ENCODE peak calls at places on chromosomes 16 and 17, in four cellular contexts. Q, P, B and E are unnamed samples.

GRCh38 chr17:36475346-36475970 is 11.0 kb upstream of the ZNHIT3 start:
- DNase-seq in Q (no peak), P (no peak), B (no peak), E (no peak)

GRCh38 chr16:982152-983043 is 828 bp downstream of the SOX8 start:
- DNase-seq in Q (no peak), P (no peak), B (no peak), E (no peak)

GRCh38 chr16:55048745-55049144 is 118.1 kb downstream of the IRX5 start:
- DNase-seq in Q (no peak), P (no peak), B (no peak), E (no peak)

GRCh38 chr17:65515959-65516948 is 45.2 kb downstream of the AXIN2 start:
- DNase-seq in Q (peak), P (no peak), B (no peak), E (peak)

GRCh38 chr16:49484454-49484853 is 110.8 kb downstream of the C16orf78 start:
- DNase-seq in Q (no peak), P (no peak), B (no peak), E (no peak)

GRCh38 chr16:28974007-28974436 is 556 bp upstream of the SPNS1 start:
- DNase-seq in Q (peak), P (peak), B (peak), E (peak)

GRCh38 chr16:30113711-30114333 is 485 bp upstream of the GDPD3 start:
- DNase-seq in Q (no peak), P (no peak), B (no peak), E (no peak)

GRCh38 chr16:24609740-24610420 is 70.5 kb downstream of the RBBP6 start:
- DNase-seq in Q (peak), P (no peak), B (no peak), E (peak)

GRCh38 chr16:78434401-78434800 is 334.9 kb downstream of the WWOX start:
- DNase-seq in Q (no peak), P (no peak), B (no peak), E (peak)

GRCh38 chr17:76691379-76692191 is 19.2 kb downstream of the MXRA7 start:
- DNase-seq in Q (no peak), P (no peak), B (no peak), E (no peak)

GRCh38 chr17:6257339-6257738 is 177.6 kb downstream of the AIPL1 start:
- DNase-seq in Q (peak), P (no peak), B (no peak), E (peak)

GRCh38 chr17:68437979-68438877 is 19.1 kb downstream of the WIPI1 start:
- DNase-seq in Q (no peak), P (no peak), B (peak), E (no peak)

GRCh38 chr17:40554646-40555295 is 10.5 kb downstream of the CCR7 start:
- DNase-seq in Q (no peak), P (no peak), B (no peak), E (no peak)
- H3K4me3 ChIP-seq in Q (no peak), P (no peak), B (no peak), E (no peak)

GRCh38 chr16:79838860-79839259 is 238.3 kb upstream of the MAF start:
- DNase-seq in Q (no peak), P (no peak), B (no peak), E (no peak)
- H3K4me3 ChIP-seq in Q (no peak), P (no peak), B (no peak), E (no peak)

DNA sequence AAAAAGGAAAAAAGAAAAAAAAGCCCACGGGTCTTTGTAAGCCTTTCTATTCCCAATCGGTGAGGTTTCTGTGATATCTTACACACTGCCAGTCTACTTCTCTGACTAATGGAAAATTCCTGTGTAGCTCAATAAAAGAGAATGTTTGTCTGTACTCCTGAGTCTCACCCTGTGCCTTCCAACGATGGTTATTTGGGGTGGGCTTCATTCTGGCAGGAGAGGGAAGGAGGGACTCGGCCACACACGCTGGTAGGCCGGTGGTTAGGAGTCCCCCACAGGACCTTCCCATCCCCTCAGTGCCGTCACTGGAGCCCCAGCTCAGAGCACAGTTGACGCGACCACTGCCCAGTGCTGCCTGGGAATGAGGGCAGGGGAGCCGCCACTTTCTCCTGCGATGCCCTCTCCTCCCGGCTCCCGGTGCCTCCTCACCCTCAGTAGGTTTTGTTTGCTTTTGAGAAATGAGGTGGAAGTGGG is 68.0 kb downstream of the AMFR start:
- DNase-seq in Q (peak), P (no peak), B (no peak), E (no peak)
- H3K4me3 ChIP-seq in Q (peak), P (peak), B (no peak), E (peak)

DNA sequence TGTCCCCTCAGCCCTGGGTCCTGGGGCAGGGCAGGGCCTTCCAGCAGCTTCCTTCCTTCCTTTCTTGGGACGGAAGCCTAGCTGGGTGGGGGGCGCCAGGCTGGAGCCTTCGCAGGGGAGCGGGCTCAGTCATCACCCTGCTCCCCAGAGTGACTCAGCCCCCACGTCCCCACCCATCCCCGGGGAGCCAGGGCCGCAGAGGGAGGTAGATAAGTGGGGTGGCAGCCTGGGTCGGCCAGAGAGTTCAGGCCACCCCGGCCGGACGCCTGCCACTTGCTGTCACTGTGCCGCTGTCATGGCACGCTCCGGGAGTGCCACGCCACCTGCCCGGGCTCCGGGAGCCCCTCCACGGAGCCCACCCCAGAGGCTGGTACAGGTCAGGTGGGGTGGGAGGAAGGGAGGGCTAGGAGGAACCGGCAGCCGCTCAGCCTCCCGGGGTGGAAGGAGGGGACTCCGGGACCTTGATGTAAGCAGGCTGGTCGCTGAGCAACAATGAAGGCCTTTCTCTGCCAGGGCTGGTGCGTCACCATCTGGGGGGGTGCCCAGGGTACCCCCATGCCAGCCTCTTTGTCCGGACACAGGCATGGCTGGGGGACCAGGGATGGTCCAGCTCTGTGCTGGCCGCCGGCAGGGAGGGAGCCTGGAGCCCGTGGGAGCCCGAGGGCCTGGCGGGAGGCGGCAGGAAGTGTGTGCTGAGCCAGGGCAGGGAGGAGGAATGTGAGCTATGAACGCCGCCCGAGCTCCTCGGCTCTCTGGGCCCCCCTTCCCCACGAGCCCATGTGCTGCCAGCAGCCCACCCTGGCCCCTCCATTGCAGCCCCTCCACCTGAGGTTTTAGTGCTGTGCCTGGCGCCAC is 6.6 kb downstream of the NHERF2 start:
- DNase-seq in Q (peak), P (peak), B (no peak), E (no peak)
- H3K4me3 ChIP-seq in Q (peak), P (peak), B (no peak), E (no peak)

DNA sequence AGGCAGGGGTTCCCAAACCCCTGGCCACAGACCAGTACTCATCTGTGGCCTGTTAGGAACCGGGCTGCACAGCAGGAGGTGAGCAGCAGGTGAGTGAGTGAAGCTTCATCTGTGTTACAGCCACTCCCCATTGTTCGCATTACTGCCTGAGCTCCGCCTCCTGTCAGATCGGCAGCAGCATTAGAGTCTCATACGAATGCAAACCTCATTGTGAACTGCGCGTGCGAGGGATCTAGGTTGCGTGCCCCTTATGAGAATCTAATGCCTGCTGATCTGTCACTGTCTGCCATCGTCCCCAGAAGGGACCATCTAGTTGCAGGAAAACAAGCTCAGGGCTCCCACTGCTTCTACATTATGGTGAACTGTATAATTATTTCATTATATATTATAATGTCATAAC is 25.1 kb upstream of the RMI2 start:
- DNase-seq in Q (no peak), P (no peak), B (no peak), E (no peak)
- H3K4me3 ChIP-seq in Q (no peak), P (no peak), B (no peak), E (no peak)

DNA sequence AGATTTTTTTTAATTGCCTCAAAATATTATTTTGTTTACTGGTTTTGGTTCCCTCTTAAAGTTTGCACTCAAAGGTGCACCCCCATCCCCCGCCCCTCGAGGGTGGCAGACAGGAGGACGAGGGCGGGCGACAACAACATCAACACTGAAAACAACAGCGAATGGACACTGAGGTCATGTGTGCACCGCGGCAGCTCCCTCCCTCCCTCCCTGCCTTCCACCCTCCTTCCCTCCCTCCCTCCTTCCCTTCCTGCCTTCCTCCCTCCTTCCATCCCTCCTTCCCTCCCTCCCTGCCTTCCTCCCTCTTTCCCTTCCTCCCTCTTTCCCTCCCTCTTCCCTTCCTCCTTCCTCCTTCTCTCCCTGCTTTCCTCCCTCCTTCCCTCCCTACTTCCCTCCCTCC is 1.5 kb upstream of the OSGIN1 start:
- DNase-seq in Q (no peak), P (no peak), B (no peak), E (no peak)
- H3K4me3 ChIP-seq in Q (no peak), P (no peak), B (no peak), E (no peak)

GRCh38 chr17:1593630-1593931 is 31.0 kb upstream of the PITPNA start:
- DNase-seq in Q (no peak), P (no peak), B (no peak), E (no peak)
- H3K4me3 ChIP-seq in Q (no peak), P (no peak), B (no peak), E (no peak)

DNA sequence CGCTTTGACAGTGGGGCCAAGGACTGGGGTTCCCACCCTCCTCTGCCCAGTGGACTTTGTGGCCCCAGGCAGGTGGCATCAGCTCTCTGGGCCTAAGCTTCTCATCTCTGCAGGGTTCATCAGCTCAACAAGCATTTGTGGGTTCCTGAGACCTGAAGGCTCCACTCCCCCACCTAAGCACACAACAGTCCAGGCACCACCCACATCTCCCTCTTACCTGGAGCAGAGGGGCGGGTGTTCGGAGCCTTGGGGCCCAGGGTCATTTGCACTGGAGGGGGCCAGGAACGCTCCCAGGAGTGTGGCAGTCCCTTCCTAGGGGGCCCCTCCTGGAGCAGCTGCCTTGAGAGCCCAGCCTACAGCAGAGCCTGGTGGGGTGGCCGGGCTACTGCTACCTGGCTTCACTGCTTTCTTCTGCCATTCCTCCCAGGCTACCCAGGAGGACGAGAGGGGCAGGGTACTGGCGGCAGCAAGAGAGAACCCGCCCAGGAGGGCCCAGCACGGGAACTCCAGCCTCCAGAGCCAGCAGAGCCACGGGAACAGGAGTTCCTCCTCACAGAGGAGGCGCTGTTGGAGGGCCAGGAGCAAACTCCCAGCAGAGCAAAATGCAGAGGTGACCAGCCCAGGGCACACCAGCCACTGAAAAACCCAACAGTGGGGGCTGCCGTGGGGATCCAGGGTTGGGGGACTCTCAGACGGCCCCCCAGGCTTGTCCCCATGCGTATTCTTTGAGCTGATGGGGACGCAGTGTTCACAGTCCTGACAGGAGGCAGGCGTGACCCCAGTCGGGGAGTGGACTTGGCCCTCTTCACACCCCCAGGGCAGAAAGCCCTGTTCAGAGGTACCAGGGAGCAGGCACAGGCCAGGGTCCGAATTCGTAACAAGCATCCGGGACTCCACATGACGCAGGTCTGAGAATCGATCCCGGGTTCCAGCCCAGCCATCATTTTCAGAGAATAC is 35.1 kb upstream of the SLC38A10 start:
- DNase-seq in Q (no peak), P (no peak), B (no peak), E (no peak)
- H3K4me3 ChIP-seq in Q (no peak), P (no peak), B (no peak), E (no peak)

DNA sequence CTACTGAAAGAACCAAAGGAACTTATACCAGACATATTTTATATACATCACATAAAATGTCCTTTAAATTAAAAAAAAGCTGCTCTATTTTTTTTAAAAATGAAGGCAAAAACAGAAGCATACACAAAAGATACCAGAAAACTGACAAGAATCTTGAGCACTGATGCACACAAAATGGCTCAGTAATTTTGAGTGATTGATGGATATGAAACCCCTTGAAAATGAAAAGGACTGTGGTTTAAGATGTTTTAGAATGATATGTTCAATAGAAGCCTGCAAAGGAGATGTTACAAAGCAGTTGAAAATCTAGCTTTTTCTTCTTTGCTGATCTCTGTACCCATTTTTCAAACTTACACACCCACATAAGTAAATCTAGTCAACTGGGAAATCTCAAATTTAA is 2.7 kb downstream of the C16orf87 start:
- DNase-seq in Q (no peak), P (no peak), B (no peak), E (no peak)
- H3K4me3 ChIP-seq in Q (no peak), P (no peak), B (no peak), E (no peak)

GRCh38 chr17:27490391-27490790 is 34.1 kb downstream of the KSR1 start:
- DNase-seq in Q (no peak), P (no peak), B (no peak), E (no peak)
- H3K4me3 ChIP-seq in Q (no peak), P (no peak), B (no peak), E (no peak)